ENCODE peak calls at places on chromosome 4, in ten cellular contexts. T, O, V, R, H, X, I, D, L and P are unnamed samples.

GRCh38 chr4:144820115-144820514 is 174.2 kb downstream of the HHIP start:
- DNase-seq in T (no peak), O (no peak), V (no peak), R (peak; percentile 85), H (no peak), X (peak; percentile 79), I (peak; percentile 76), D (no peak), L (no peak), P (peak; percentile 35)

GRCh38 chr4:113756005-113756410 is 5.5 kb downstream of the CAMK2D start:
- DNase-seq in T (no peak), O (no peak), V (no peak), R (peak; percentile 85), H (no peak), X (peak; percentile 69), I (peak; percentile 72), D (no peak), L (no peak), P (peak; percentile 62)

GRCh38 chr4:122480655-122481487 is 24.3 kb upstream of the IL2 start:
- DNase-seq in T (no peak), O (no peak), V (no peak), R (no peak), H (no peak), X (no peak), I (no peak), D (peak; percentile 5), L (no peak), P (no peak)

GRCh38 chr4:1086011-1086410 is 27.4 kb downstream of the RNF212 start:
- DNase-seq in T (no peak), O (no peak), V (no peak), R (no peak), H (no peak), X (no peak), I (no peak), D (no peak), L (no peak), P (no peak)

GRCh38 chr4:121256346-121256745 is 92.2 kb upstream of the TNIP3 start:
- DNase-seq in T (no peak), O (peak; percentile 13), V (no peak), R (peak; percentile 95), H (no peak), X (peak; percentile 90), I (peak; percentile 96), D (peak; percentile 88), L (no peak), P (peak; percentile 89)

GRCh38 chr4:110614173-110614948 is 8.5 kb downstream of the PITX2 start:
- DNase-seq in T (no peak), O (no peak), V (no peak), R (no peak), H (no peak), X (no peak), I (no peak), D (no peak), L (no peak), P (no peak)

GRCh38 chr4:130210871-130211270 is 1114.9 kb downstream of the C4orf33 start:
- DNase-seq in T (no peak), O (peak; percentile 2), V (no peak), R (peak; percentile 65), H (no peak), X (peak; percentile 57), I (peak; percentile 65), D (no peak), L (no peak), P (peak; percentile 0)

GRCh38 chr4:10529256-10529890 is 72.1 kb upstream of the ZNF518B start:
- DNase-seq in T (no peak), O (peak; percentile 60), V (no peak), R (peak; percentile 77), H (no peak), X (no peak), I (peak; percentile 30), D (no peak), L (no peak), P (peak; percentile 13)

GRCh38 chr4:83208776-83209365 is 75.7 kb downstream of the COQ2 start:
- DNase-seq in T (no peak), O (no peak), V (no peak), R (no peak), H (no peak), X (peak; percentile 72), I (no peak), D (no peak), L (no peak), P (peak; percentile 74)

GRCh38 chr4:161894493-161895167 is 269.2 kb downstream of the FSTL5 start:
- DNase-seq in T (no peak), O (no peak), V (peak; percentile 10), R (no peak), H (no peak), X (no peak), I (no peak), D (no peak), L (no peak), P (no peak)

GRCh38 chr4:3442959-3443749 is 1.4 kb downstream of the HGFAC start:
- DNase-seq in T (no peak), O (no peak), V (peak; percentile 52), R (peak; percentile 38), H (no peak), X (peak; percentile 8), I (peak; percentile 30), D (peak; percentile 75), L (peak; percentile 42), P (peak; percentile 61)

GRCh38 chr4:26030260-26030667 is 116.2 kb downstream of the SMIM20 start:
- DNase-seq in T (no peak), O (no peak), V (no peak), R (no peak), H (no peak), X (no peak), I (no peak), D (no peak), L (no peak), P (no peak)

GRCh38 chr4:182809417-182810102 is 107.6 kb downstream of the DCTD start:
- DNase-seq in T (no peak), O (peak; percentile 18), V (no peak), R (no peak), H (no peak), X (peak; percentile 6), I (peak; percentile 38), D (peak; percentile 18), L (no peak), P (no peak)
- H3K4me3 ChIP-seq in T (no peak overlapping the region), O (no peak overlapping the region), V (no peak overlapping the region), R (no peak overlapping the region), H (no peak overlapping the region), X (no peak overlapping the region), I (no peak overlapping the region), D (no peak overlapping the region), L (no peak overlapping the region), P (no peak overlapping the region)

GRCh38 chr4:7808181-7808580 is 131.5 kb downstream of the AFAP1 start:
- DNase-seq in T (no peak), O (no peak), V (no peak), R (no peak), H (no peak), X (no peak), I (no peak), D (no peak), L (no peak), P (no peak)

GRCh38 chr4:7806724-7807123 is 132.9 kb downstream of the AFAP1 start:
- DNase-seq in T (no peak), O (no peak), V (no peak), R (no peak), H (no peak), X (no peak), I (no peak), D (no peak), L (no peak), P (no peak)

GRCh38 chr4:7810792-7811535 is 128.7 kb downstream of the AFAP1 start:
- DNase-seq in T (no peak), O (no peak), V (no peak), R (no peak), H (no peak), X (no peak), I (no peak), D (no peak), L (no peak), P (no peak)

GRCh38 chr4:7807351-7807921 is 132.2 kb downstream of the AFAP1 start:
- DNase-seq in T (no peak), O (no peak), V (no peak), R (peak; percentile 83), H (no peak), X (no peak), I (no peak), D (peak; percentile 72), L (no peak), P (no peak)

DNA sequence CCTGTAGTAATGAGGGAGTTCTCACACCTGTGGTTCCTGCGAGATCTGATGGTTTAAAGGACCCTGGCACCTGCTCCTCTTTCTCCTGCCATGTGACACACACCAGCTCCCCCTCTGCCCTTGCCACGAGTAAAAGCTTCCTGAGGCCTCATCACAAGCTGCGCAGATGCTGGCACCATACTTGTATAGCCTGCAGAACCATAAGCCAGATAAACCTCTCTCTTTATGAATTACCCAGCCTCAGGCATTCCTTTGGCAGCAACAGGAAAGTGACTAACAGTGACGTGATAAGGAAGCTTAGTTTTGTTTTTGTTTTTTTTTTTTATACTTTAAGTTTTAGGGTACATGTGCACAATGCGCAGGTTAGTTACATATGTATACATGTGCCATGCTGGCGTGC is 130.9 kb downstream of the AFAP1 start:
- DNase-seq in T (no peak), O (no peak), V (no peak), R (peak; percentile 85), H (no peak), X (peak; percentile 67), I (peak; percentile 80), D (no peak), L (no peak), P (peak; percentile 73)
- TF ChIP-seq CTCF in T (no peak), O (no peak), V (no peak), R (no peak), H (no peak), X (no peak), I (no peak), D (no peak), L (no peak), P (no peak)

GRCh38 chr4:138242076-138242829 is at the start of gene SLC7A11:
- DNase-seq in T (peak; percentile 4), O (peak; percentile 96), V (peak; percentile 64), R (peak; percentile 99), H (peak; percentile 57), X (peak; percentile 100), I (peak; percentile 99), D (peak; percentile 97), L (peak; percentile 19), P (peak; percentile 95)
- H3K4me3 ChIP-seq in T (peak within 1 kb of the TSS; percentile 66), O (peak within 1 kb of the TSS; percentile 64), V (peak within 1 kb of the TSS; percentile 6), R (peak within 1 kb of the TSS; percentile 23), H (peak within 1 kb of the TSS; percentile 19), X (peak within 1 kb of the TSS; percentile 83), I (peak within 1 kb of the TSS; percentile 69), D (peak within 1 kb of the TSS; percentile 77), L (no peak within 1 kb of the TSS), P (peak within 1 kb of the TSS; percentile 87)

DNA sequence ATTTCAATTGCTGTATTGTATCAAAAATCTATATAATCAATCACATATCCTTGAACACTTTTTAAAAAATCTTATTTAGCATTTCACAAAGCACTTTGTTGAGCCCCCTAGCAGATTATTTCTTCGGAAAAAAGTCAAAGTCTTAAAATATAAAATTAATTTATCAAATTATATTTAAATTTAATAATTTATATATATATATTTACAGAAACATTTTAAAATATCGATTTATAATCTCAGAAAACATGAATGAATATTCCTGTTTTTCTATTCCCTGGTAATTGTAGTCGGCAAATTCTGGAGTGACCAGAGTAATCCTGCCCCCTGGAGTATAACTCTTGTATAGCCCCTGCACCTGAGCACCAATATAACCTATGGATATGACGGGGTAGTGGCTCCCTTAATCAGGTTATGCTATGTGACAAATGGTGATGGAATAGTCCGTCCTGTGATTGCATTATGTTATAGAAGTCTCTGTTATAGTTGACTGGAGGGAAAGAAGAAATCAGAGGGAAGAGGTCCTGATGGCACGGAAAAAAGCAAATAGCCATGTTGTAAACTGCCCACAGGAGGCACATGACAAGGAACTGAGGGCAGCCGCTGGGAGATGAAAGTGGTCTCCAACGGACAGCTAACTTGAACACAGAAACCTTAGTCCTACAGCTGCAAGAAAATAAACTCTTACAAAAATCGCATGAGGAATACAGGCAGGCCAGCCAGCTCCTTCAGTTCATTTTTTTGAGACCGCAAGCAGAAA is 1092.3 kb downstream of the ARAP2 start:
- DNase-seq in T (no peak), O (peak; percentile 29), V (no peak), R (no peak), H (no peak), X (no peak), I (no peak), D (peak; percentile 48), L (no peak), P (no peak)
- TF ChIP-seq CTCF in T (no peak), O (peak; percentile 23), V (no peak), R (no peak), H (no peak), X (no peak), I (peak; percentile 10), D (peak; percentile 78), L (no peak), P (peak; percentile 18)